ENCODE peak calls at places on chromosomes 4 and X, in ten cellular contexts. M is GM23338, G is adrenal gland, F is RWPE1, Q is psoas muscle, V is fibroblast of lung, W is lower lobe of right lung, H is ovary, K is heart right ventricle, S is MM.1S. O is an unnamed sample.

GRCh38 chr4:183852910-183853555 is 52.1 kb upstream of the STOX2 start:
- DNase-seq in M (no peak), G (no peak), F (no peak), Q (no peak), V (no peak), W (no peak), H (no peak), K (no peak), S (no peak), O (no peak)

GRCh38 chrX:134631404-134632346 is 26.6 kb downstream of the PLAC1 start:
- DNase-seq in M (no peak), G (no peak), F (no peak), Q (peak), V (peak), W (no peak), H (no peak), K (no peak), S (no peak), O (no peak)

GRCh38 chr4:89299153-89299789 is 8.3 kb downstream of the GPRIN3 start:
- DNase-seq in M (no peak), G (no peak), F (no peak), Q (no peak), V (no peak), W (no peak), H (no peak), K (no peak), S (peak), O (no peak)

GRCh38 chrX:155188786-155189185 is 27.5 kb upstream of the VBP1 start:
- DNase-seq in M (no peak), G (no peak), F (no peak), Q (no peak), V (no peak), W (no peak), H (no peak), K (no peak), S (peak), O (no peak)

GRCh38 chr4:157983300-157983699 is 189.5 kb downstream of the GASK1B start:
- DNase-seq in M (no peak), G (no peak), F (no peak), Q (no peak), V (no peak), W (no peak), H (no peak), K (no peak), S (no peak), O (no peak)

GRCh38 chr4:128700659-128701350 is 108.7 kb upstream of the JADE1 start:
- DNase-seq in M (no peak), G (no peak), F (no peak), Q (no peak), V (peak), W (no peak), H (no peak), K (no peak), S (no peak), O (no peak)

GRCh38 chr4:100555791-100556190 is 38.0 kb upstream of the EMCN start:
- DNase-seq in M (no peak), G (no peak), F (no peak), Q (no peak), V (peak), W (no peak), H (no peak), K (no peak), S (no peak), O (no peak)

GRCh38 chr4:187046471-187046870 is 322.8 kb upstream of the FAT1 start:
- DNase-seq in M (no peak), G (no peak), F (no peak), Q (no peak), V (no peak), W (no peak), H (no peak), K (no peak), S (no peak), O (no peak)

GRCh38 chr4:2604614-2605013 is 68.2 kb downstream of the FAM193A start:
- DNase-seq in M (no peak), G (no peak), F (no peak), Q (no peak), V (no peak), W (no peak), H (no peak), K (no peak), S (no peak), O (no peak)

GRCh38 chrX:41481264-41482109 is 34.3 kb downstream of the NYX start:
- DNase-seq in M (peak), G (no peak), F (no peak), Q (no peak), V (no peak), W (no peak), H (no peak), K (no peak), S (no peak), O (no peak)
- TF ChIP-seq CTCF in M (peak), G (no peak), F (no peak), Q (peak), V (peak), W (peak), H (no peak), K (peak), S (peak), O (no peak)

DNA sequence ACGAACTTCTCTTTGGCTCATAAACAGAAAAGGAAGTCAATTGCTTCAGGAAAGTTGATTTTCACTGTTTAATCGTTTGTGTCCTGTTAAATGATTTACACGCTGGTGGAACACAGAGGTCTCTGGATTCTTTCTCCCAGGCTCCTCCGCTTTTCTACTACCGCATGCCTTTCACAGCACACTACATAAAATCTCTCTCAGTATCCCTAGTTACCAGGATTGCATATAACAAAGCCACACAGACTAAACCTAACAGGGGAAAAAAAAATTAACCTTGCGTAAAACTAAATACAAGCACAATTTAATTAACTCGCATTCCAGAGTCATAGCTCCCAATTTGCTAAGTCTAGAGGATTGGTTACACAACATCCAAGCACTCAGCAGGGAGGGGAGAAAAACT is 133.9 kb downstream of the CORIN start:
- DNase-seq in M (no peak), G (no peak), F (no peak), Q (no peak), V (no peak), W (no peak), H (no peak), K (no peak), S (no peak), O (no peak)
- H3K27ac ChIP-seq in M (no peak), G (no peak), F (no peak), Q (no peak), V (no peak), W (peak), H (no peak), K (no peak), S (no peak), O (no peak)

DNA sequence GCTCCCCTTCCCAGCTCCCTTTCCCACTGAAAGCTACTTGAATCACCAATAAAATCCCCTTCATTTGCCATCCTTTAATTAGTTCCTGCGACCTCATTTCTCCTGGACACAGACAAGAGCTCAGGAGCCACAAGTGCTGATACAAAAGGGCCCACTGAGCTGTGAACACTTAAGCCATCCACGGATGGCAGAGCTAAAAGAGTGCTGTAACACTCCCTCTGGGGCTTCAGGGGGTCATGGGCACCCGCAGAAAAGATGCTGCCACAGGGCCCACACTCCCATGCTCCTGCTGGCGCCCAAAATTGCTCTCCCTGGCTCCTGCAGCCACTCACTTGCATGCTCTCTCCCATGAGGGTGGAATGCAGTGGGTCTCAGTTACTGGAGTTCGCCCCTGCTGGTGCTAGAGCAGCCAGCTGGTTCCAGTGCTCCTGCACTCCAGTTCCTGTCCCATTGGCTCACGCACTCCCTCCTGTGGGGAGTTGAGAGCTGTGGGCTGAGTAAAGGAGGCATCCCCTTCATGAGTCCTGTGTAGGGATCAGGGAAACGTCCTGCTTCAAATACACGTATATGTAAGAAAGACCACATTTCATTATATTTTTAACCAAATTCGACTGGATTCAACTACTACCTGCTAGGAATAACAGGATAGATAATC is 1291.0 kb downstream of the ARAP2 start:
- DNase-seq in M (peak), G (no peak), F (no peak), Q (no peak), V (no peak), W (no peak), H (no peak), K (no peak), S (no peak), O (no peak)
- TF ChIP-seq CTCF in M (peak), G (no peak), F (no peak), Q (no peak), V (no peak), W (no peak), H (no peak), K (no peak), S (no peak), O (no peak)

GRCh38 chrX:69993494-69993893 is 56.2 kb downstream of the AWAT2 start:
- DNase-seq in M (no peak), G (no peak), F (no peak), Q (no peak), V (no peak), W (no peak), H (no peak), K (no peak), S (no peak), O (no peak)
- H3K27ac ChIP-seq in M (no peak), G (no peak), F (no peak), Q (no peak), V (no peak), W (no peak), H (no peak), K (no peak), S (no peak), O (no peak)

GRCh38 chr4:117560329-117560728 is 474.0 kb upstream of the NDST3 start:
- DNase-seq in M (peak), G (no peak), F (peak), Q (no peak), V (peak), W (no peak), H (no peak), K (no peak), S (peak), O (no peak)
- TF ChIP-seq CTCF in M (no peak), G (no peak), F (no peak), Q (no peak), V (no peak), W (no peak), H (no peak), K (peak), S (no peak), O (no peak)

GRCh38 chr4:1183985-1184773 is 11.8 kb upstream of the SPON2 start:
- DNase-seq in M (no peak), G (no peak), F (no peak), Q (no peak), V (no peak), W (no peak), H (no peak), K (peak), S (peak), O (peak)
- H3K27ac ChIP-seq in M (no peak), G (peak), F (no peak), Q (peak), V (peak), W (no peak), H (no peak), K (no peak), S (peak), O (peak)

O was measured in stomach.